ENCODE peak calls at places on chromosome 5, in nine cellular contexts. I is small intestine, G is psoas muscle, Y is upper lobe of left lung, X is cardiac muscle cell, H is left ventricle myocardium inferior, U is caudate nucleus, A is keratinocyte, J is PC-3. T is an unnamed sample.
A peak's percentile ranks its signal among the peaks of the same experiment; 100 is the strongest.

GRCh38 chr5:90022002-90022710 is 387.4 kb downstream of the CETN3 start:
- DNase-seq in I (no peak), G (no peak), Y (no peak), X (peak; percentile 52), H (no peak), U (no peak), A (no peak), J (peak; percentile 62), T (no peak)

GRCh38 chr5:158119852-158120708 is 261.1 kb upstream of the CLINT1 start:
- DNase-seq in I (no peak), G (no peak), Y (no peak), X (peak; percentile 72), H (no peak), U (no peak), A (peak; percentile 17), J (peak; percentile 91), T (no peak)

GRCh38 chr5:176550275-176550831 is 1.2 kb downstream of the CDHR2 start:
- DNase-seq in I (peak; percentile 57), G (no peak), Y (no peak), X (no peak), H (no peak), U (no peak), A (no peak), J (no peak), T (no peak)

GRCh38 chr5:180156141-180156540 is 52.9 kb downstream of the RASGEF1C start:
- DNase-seq in I (no peak), G (no peak), Y (no peak), X (no peak), H (no peak), U (no peak), A (no peak), J (no peak), T (no peak)

GRCh38 chr5:180126716-180127681 is 55.4 kb upstream of the RNF130 start:
- DNase-seq in I (no peak), G (no peak), Y (no peak), X (peak; percentile 23), H (no peak), U (no peak), A (no peak), J (peak; percentile 30), T (peak; percentile 55)

GRCh38 chr5:151406322-151406947 is 41.0 kb upstream of the SLC36A1 start:
- DNase-seq in I (peak; percentile 6), G (no peak), Y (no peak), X (peak; percentile 5), H (no peak), U (no peak), A (no peak), J (peak; percentile 40), T (no peak)

GRCh38 chr5:119275146-119275872 is 80.5 kb upstream of the TNFAIP8 start:
- DNase-seq in I (no peak), G (no peak), Y (no peak), X (no peak), H (no peak), U (no peak), A (peak; percentile 62), J (peak; percentile 72), T (no peak)

GRCh38 chr5:120454094-120454798 is 9.9 kb upstream of the PRR16 start:
- DNase-seq in I (no peak), G (no peak), Y (no peak), X (peak; percentile 90), H (no peak), U (no peak), A (no peak), J (no peak), T (no peak)

GRCh38 chr5:145341842-145342241 is 493.3 kb downstream of the PRELID2 start:
- DNase-seq in I (no peak), G (no peak), Y (no peak), X (peak; percentile 8), H (no peak), U (no peak), A (peak; percentile 9), J (no peak), T (no peak)

GRCh38 chr5:179294891-179295777 is 50.1 kb downstream of the ADAMTS2 start:
- DNase-seq in I (no peak), G (peak; percentile 35), Y (no peak), X (peak; percentile 76), H (peak; percentile 22), U (no peak), A (no peak), J (no peak), T (no peak)

GRCh38 chr5:107806705-107807104 is 136.0 kb upstream of the EFNA5 start:
- DNase-seq in I (peak; percentile 21), G (no peak), Y (no peak), X (peak; percentile 33), H (no peak), U (no peak), A (peak; percentile 21), J (peak; percentile 87), T (no peak)

GRCh38 chr5:75348241-75348640 is 11.2 kb downstream of the HMGCR start:
- DNase-seq in I (no peak), G (no peak), Y (no peak), X (no peak), H (no peak), U (no peak), A (no peak), J (no peak), T (no peak)

GRCh38 chr5:14439087-14439841 is 142.3 kb upstream of the OTULINL start:
- DNase-seq in I (no peak), G (no peak), Y (no peak), X (no peak), H (no peak), U (no peak), A (no peak), J (no peak), T (no peak)
- H3K27ac ChIP-seq in I (no peak overlapping the region), G (peak overlapping the region; percentile 62), Y (no peak overlapping the region), X (no peak overlapping the region), H (peak overlapping the region; percentile 82), U (no peak overlapping the region), A (no peak overlapping the region), J (no peak overlapping the region), T (no peak overlapping the region)

GRCh38 chr5:95599252-95599651 is 20.6 kb upstream of the GPR150 start:
- DNase-seq in I (no peak), G (no peak), Y (no peak), X (no peak), H (no peak), U (no peak), A (no peak), J (no peak), T (no peak)

GRCh38 chr5:95595289-95595931 is 24.5 kb upstream of the GPR150 start:
- DNase-seq in I (peak; percentile 4), G (no peak), Y (peak; percentile 28), X (peak; percentile 17), H (no peak), U (no peak), A (no peak), J (peak; percentile 38), T (no peak)

GRCh38 chr5:95606419-95606818 is 13.5 kb upstream of the GPR150 start:
- DNase-seq in I (no peak), G (no peak), Y (no peak), X (no peak), H (no peak), U (no peak), A (no peak), J (no peak), T (no peak)

GRCh38 chr5:95605786-95606185 is 14.1 kb upstream of the GPR150 start:
- DNase-seq in I (no peak), G (no peak), Y (no peak), X (no peak), H (no peak), U (no peak), A (no peak), J (peak; percentile 55), T (no peak)

DNA sequence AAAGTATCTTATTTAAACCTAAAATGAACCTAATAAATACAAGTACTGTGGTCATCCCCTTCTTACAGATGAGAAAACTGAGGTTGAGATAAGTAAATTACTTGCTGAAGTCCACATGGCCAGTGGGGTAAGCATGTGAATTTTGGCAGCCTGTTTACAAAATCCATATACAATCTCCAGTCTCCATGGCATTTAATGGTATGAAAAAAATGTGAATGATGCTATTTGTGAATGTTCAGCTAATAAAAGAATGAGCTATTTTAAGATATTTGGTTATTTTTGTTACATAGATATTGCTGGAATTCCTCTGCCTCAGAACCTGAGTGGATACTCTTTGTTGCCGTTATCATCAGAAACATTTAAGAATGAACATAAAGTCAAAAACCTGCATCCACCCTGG is 19.3 kb upstream of the GPR150 start:
- DNase-seq in I (no peak), G (no peak), Y (no peak), X (peak; percentile 40), H (no peak), U (no peak), A (no peak), J (no peak), T (no peak)
- H3K27ac ChIP-seq in I (no peak overlapping the region), G (no peak overlapping the region), Y (no peak overlapping the region), X (no peak overlapping the region), H (no peak overlapping the region), U (no peak overlapping the region), A (no peak overlapping the region), J (no peak overlapping the region), T (no peak overlapping the region)

GRCh38 chr5:61055434-61056006 is 106.7 kb downstream of the SMIM15 start:
- DNase-seq in I (peak; percentile 61), G (no peak), Y (no peak), X (peak; percentile 74), H (no peak), U (no peak), A (no peak), J (peak; percentile 53), T (peak; percentile 1)

GRCh38 chr5:61053937-61054336 is 108.3 kb downstream of the SMIM15 start:
- DNase-seq in I (no peak), G (no peak), Y (no peak), X (no peak), H (no peak), U (no peak), A (no peak), J (peak; percentile 9), T (no peak)

GRCh38 chr5:61048534-61048933 is 103.5 kb downstream of the NDUFAF2 start:
- DNase-seq in I (no peak), G (no peak), Y (no peak), X (peak; percentile 30), H (no peak), U (no peak), A (peak; percentile 32), J (peak; percentile 83), T (no peak)

GRCh38 chr5:61051267-61051666 is 106.3 kb downstream of the NDUFAF2 start:
- DNase-seq in I (peak; percentile 64), G (no peak), Y (no peak), X (peak; percentile 45), H (no peak), U (no peak), A (no peak), J (peak; percentile 70), T (no peak)

DNA sequence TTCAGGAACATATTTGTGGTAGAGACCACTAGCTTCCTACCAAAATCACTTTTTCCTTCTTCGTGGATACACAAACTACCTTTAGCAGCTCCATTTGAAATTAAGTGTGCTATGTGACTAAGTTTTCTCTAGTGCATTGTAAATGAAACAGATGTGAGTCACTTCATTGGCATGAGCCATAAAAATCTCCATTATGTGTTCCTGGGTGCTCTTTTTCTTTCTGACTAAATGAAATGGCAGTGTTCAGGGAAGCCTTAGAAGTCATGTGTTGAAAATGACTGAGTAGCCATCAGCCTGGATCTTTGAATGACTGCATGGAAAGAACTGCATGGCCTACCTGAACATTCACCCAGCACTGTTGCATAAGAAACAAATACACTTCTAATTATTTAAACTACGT is 107.9 kb downstream of the NDUFAF2 start:
- DNase-seq in I (peak; percentile 74), G (no peak), Y (no peak), X (peak; percentile 66), H (no peak), U (no peak), A (peak; percentile 62), J (peak; percentile 92), T (no peak)
- H3K27ac ChIP-seq in I (no peak overlapping the region), G (no peak overlapping the region), Y (no peak overlapping the region), X (no peak overlapping the region), H (no peak overlapping the region), U (no peak overlapping the region), A (peak overlapping the region; percentile 65), J (peak overlapping the region; percentile 54), T (no peak overlapping the region)

GRCh38 chr5:116911074-116911473 is 336.5 kb upstream of the SEMA6A start:
- DNase-seq in I (no peak), G (no peak), Y (no peak), X (no peak), H (no peak), U (no peak), A (no peak), J (no peak), T (no peak)
- H3K27ac ChIP-seq in I (no peak overlapping the region), G (no peak overlapping the region), Y (no peak overlapping the region), X (no peak overlapping the region), H (no peak overlapping the region), U (no peak overlapping the region), A (no peak overlapping the region), J (no peak overlapping the region), T (no peak overlapping the region)